ENCODE peak calls at places on chromosomes 7 and 10, in nine cellular contexts. One of them, this sample, is unnamed.

GRCh38 chr10:73965890-73966768 is 31.8 kb upstream of the VCL start:
- DNase-seq in left ventricle myocardium inferior: peak
- DNase-seq in RWPE2: peak
- DNase-seq in type B pancreatic cell: peak
- DNase-seq in lung: peak
- DNase-seq in PC-3: peak
- DNase-seq in right lobe of liver: no peak
- DNase-seq in mammary epithelial cell: peak
- DNase-seq in GM12865: no peak
- DNase-seq in this sample: no peak

GRCh38 chr10:50594012-50594411 is 29.7 kb downstream of the SGMS1 start:
- DNase-seq in type B pancreatic cell: no peak
- DNase-seq in PC-3: peak
- DNase-seq in GM12865: no peak
- DNase-seq in right lobe of liver: no peak
- DNase-seq in left ventricle myocardium inferior: no peak
- DNase-seq in lung: no peak
- DNase-seq in RWPE2: no peak
- DNase-seq in mammary epithelial cell: peak
- DNase-seq in this sample: no peak

GRCh38 chr10:86635402-86635801 is 18.9 kb upstream of the OPN4 start:
- DNase-seq in GM12865: no peak
- DNase-seq in left ventricle myocardium inferior: no peak
- DNase-seq in mammary epithelial cell: peak
- DNase-seq in type B pancreatic cell: no peak
- DNase-seq in RWPE2: no peak
- DNase-seq in PC-3: peak
- DNase-seq in right lobe of liver: no peak
- DNase-seq in lung: no peak
- DNase-seq in this sample: no peak

GRCh38 chr7:12524794-12525386 is 45.6 kb upstream of the SCIN start:
- DNase-seq in lung: no peak
- DNase-seq in mammary epithelial cell: peak
- DNase-seq in GM12865: peak
- DNase-seq in RWPE2: no peak
- DNase-seq in PC-3: peak
- DNase-seq in type B pancreatic cell: no peak
- DNase-seq in left ventricle myocardium inferior: no peak
- DNase-seq in right lobe of liver: no peak
- DNase-seq in this sample: peak

GRCh38 chr7:107622429-107622828 is 38.2 kb upstream of the SLC26A4 start:
- DNase-seq in mammary epithelial cell: peak
- DNase-seq in GM12865: no peak
- DNase-seq in left ventricle myocardium inferior: no peak
- DNase-seq in PC-3: peak
- DNase-seq in type B pancreatic cell: no peak
- DNase-seq in right lobe of liver: no peak
- DNase-seq in RWPE2: no peak
- DNase-seq in lung: no peak
- DNase-seq in this sample: peak

GRCh38 chr7:142319970-142320369 is 62.1 kb upstream of the PRSS58 start:
- DNase-seq in lung: no peak
- DNase-seq in mammary epithelial cell: no peak
- DNase-seq in GM12865: no peak
- DNase-seq in left ventricle myocardium inferior: no peak
- DNase-seq in PC-3: peak
- DNase-seq in type B pancreatic cell: no peak
- DNase-seq in RWPE2: no peak
- DNase-seq in right lobe of liver: no peak
- DNase-seq in this sample: no peak

GRCh38 chr10:132150777-132151176 is 36.0 kb upstream of the DPYSL4 start:
- DNase-seq in lung: no peak
- DNase-seq in left ventricle myocardium inferior: no peak
- DNase-seq in mammary epithelial cell: no peak
- DNase-seq in right lobe of liver: no peak
- DNase-seq in type B pancreatic cell: no peak
- DNase-seq in PC-3: no peak
- DNase-seq in GM12865: no peak
- DNase-seq in RWPE2: no peak
- DNase-seq in this sample: no peak

GRCh38 chr10:73931767-73932624 is 21.1 kb downstream of the PLAU start:
- DNase-seq in PC-3: peak
- DNase-seq in RWPE2: peak
- DNase-seq in type B pancreatic cell: no peak
- DNase-seq in GM12865: peak
- DNase-seq in right lobe of liver: no peak
- DNase-seq in lung: peak
- DNase-seq in left ventricle myocardium inferior: no peak
- DNase-seq in mammary epithelial cell: peak
- DNase-seq in this sample: peak

GRCh38 chr10:130127612-130128607 is 8.3 kb upstream of the GLRX3 start:
- DNase-seq in GM12865: peak
- DNase-seq in type B pancreatic cell: no peak
- DNase-seq in PC-3: peak
- DNase-seq in right lobe of liver: no peak
- DNase-seq in left ventricle myocardium inferior: no peak
- DNase-seq in mammary epithelial cell: peak
- DNase-seq in RWPE2: no peak
- DNase-seq in lung: peak
- DNase-seq in this sample: peak

GRCh38 chr10:95247200-95247880 is 43.5 kb downstream of the PDLIM1 start:
- DNase-seq in GM12865: no peak
- DNase-seq in PC-3: peak
- DNase-seq in lung: peak
- DNase-seq in right lobe of liver: no peak
- DNase-seq in type B pancreatic cell: no peak
- DNase-seq in left ventricle myocardium inferior: no peak
- DNase-seq in RWPE2: no peak
- DNase-seq in mammary epithelial cell: peak
- DNase-seq in this sample: no peak

GRCh38 chr10:102327641-102328040 is 67.9 kb upstream of the NFKB2 start:
- DNase-seq in lung: no peak
- DNase-seq in GM12865: no peak
- DNase-seq in left ventricle myocardium inferior: no peak
- DNase-seq in RWPE2: no peak
- DNase-seq in right lobe of liver: no peak
- DNase-seq in mammary epithelial cell: no peak
- DNase-seq in PC-3: no peak
- DNase-seq in type B pancreatic cell: no peak
- DNase-seq in this sample: no peak

GRCh38 chr10:58280982-58281752 is 12.2 kb downstream of the CISD1 start:
- DNase-seq in left ventricle myocardium inferior: no peak
- DNase-seq in type B pancreatic cell: no peak
- DNase-seq in GM12865: no peak
- DNase-seq in right lobe of liver: no peak
- DNase-seq in lung: no peak
- DNase-seq in mammary epithelial cell: peak
- DNase-seq in RWPE2: no peak
- DNase-seq in PC-3: no peak
- DNase-seq in this sample: no peak

GRCh38 chr10:117000580-117000979 is 4.4 kb downstream of the SHTN1 start:
- DNase-seq in PC-3: no peak
- DNase-seq in RWPE2: no peak
- DNase-seq in GM12865: no peak
- DNase-seq in type B pancreatic cell: no peak
- DNase-seq in left ventricle myocardium inferior: no peak
- DNase-seq in lung: no peak
- DNase-seq in right lobe of liver: no peak
- DNase-seq in mammary epithelial cell: no peak
- DNase-seq in this sample: no peak
- TF ChIP-seq CTCF in PC-3: no peak
- TF ChIP-seq CTCF in RWPE2: no peak
- TF ChIP-seq CTCF in GM12865: no peak
- TF ChIP-seq CTCF in type B pancreatic cell: no peak
- TF ChIP-seq CTCF in left ventricle myocardium inferior: no peak
- TF ChIP-seq CTCF in lung: no peak
- TF ChIP-seq CTCF in right lobe of liver: no peak
- TF ChIP-seq CTCF in mammary epithelial cell: peak
- TF ChIP-seq CTCF in this sample: no peak

DNA sequence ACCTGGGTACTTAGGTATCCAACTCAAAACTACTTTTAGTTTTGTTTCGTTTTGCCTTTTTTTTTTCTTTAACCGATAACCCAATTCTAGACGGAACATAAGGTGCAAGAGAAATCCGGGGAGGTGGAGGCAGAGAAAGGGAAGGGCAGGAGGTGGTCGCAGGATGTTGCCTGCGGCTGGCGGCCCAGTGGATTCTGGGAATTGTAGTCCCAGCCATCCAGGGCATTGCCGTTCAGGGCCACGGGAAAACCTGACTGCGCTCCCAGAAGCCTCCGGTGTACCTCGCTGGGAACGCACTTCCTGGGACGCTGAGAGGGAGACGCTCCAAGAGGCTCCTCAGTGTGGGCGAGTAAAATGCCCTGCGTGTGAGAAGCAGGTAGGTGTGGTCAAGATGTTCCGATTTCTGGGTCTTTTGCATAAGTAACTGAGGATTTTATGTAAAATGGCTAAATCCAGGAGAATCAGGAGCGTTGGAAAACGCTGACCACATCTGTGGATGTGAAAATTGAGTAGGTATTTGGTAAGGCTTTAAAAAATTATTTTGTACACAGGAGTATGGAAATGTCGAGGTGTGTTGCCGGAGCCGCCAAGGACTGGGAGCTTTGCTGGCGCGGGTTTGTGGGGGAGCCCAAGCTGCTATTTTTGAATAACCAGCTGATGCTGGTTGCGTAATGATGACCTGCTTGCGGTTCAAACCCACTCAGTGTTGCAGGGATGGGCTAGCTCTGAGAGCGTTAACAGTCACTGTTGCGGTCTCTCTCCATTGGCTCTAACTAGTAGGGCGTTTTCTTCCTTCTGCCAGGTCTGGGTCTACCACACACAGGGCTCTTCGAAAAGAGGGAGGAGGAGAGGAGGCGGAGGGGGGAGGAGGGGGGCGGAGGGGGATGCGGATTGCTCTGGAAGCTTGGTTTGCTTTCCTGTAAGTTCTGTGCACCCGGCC is at the start of gene CLDN12:
- DNase-seq in PC-3: peak
- DNase-seq in type B pancreatic cell: peak
- DNase-seq in RWPE2: peak
- DNase-seq in GM12865: peak
- DNase-seq in lung: peak
- DNase-seq in mammary epithelial cell: peak
- DNase-seq in right lobe of liver: peak
- DNase-seq in left ventricle myocardium inferior: peak
- DNase-seq in this sample: peak
- TF ChIP-seq CTCF in PC-3: no peak
- TF ChIP-seq CTCF in type B pancreatic cell: no peak
- TF ChIP-seq CTCF in RWPE2: no peak
- TF ChIP-seq CTCF in GM12865: no peak
- TF ChIP-seq CTCF in lung: no peak
- TF ChIP-seq CTCF in mammary epithelial cell: no peak
- TF ChIP-seq CTCF in right lobe of liver: no peak
- TF ChIP-seq CTCF in left ventricle myocardium inferior: no peak
- TF ChIP-seq CTCF in this sample: no peak

DNA sequence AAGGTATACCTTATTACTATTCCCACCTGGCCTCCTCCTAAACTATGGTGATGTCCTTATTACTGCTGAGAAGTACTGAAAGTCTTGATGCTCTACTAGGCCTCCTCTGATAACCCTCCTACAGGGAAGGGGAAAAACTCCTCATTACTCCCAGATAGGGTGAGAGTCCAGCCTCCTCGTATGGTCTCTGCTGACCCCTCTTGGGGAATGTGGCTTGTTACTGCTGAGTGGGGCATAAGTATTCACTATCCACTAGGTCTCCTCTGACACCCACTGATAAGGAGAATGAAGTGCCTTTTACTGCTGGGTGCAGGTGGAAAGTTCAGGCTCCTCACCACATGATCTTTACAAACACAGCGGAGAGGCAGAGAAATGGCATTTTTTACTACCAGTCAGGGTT is 222.9 kb downstream of the CHRM2 start:
- DNase-seq in type B pancreatic cell: no peak
- DNase-seq in mammary epithelial cell: no peak
- DNase-seq in left ventricle myocardium inferior: no peak
- DNase-seq in right lobe of liver: no peak
- DNase-seq in lung: no peak
- DNase-seq in PC-3: peak
- DNase-seq in RWPE2: no peak
- DNase-seq in GM12865: no peak
- DNase-seq in this sample: no peak
- TF ChIP-seq CTCF in type B pancreatic cell: peak
- TF ChIP-seq CTCF in mammary epithelial cell: no peak
- TF ChIP-seq CTCF in left ventricle myocardium inferior: peak
- TF ChIP-seq CTCF in right lobe of liver: no peak
- TF ChIP-seq CTCF in lung: no peak
- TF ChIP-seq CTCF in PC-3: peak
- TF ChIP-seq CTCF in RWPE2: peak
- TF ChIP-seq CTCF in GM12865: peak
- TF ChIP-seq CTCF in this sample: no peak

GRCh38 chr7:48421357-48421756 is 250.1 kb downstream of the ABCA13 start:
- DNase-seq in RWPE2: no peak
- DNase-seq in right lobe of liver: no peak
- DNase-seq in GM12865: no peak
- DNase-seq in mammary epithelial cell: peak
- DNase-seq in left ventricle myocardium inferior: no peak
- DNase-seq in PC-3: peak
- DNase-seq in lung: no peak
- DNase-seq in type B pancreatic cell: no peak
- DNase-seq in this sample: no peak

GRCh38 chr7:48427671-48428070 is 256.4 kb downstream of the ABCA13 start:
- DNase-seq in mammary epithelial cell: peak
- DNase-seq in GM12865: no peak
- DNase-seq in RWPE2: no peak
- DNase-seq in type B pancreatic cell: no peak
- DNase-seq in right lobe of liver: no peak
- DNase-seq in PC-3: peak
- DNase-seq in left ventricle myocardium inferior: no peak
- DNase-seq in lung: no peak
- DNase-seq in this sample: no peak

GRCh38 chr7:48426331-48426965 is 255.2 kb downstream of the ABCA13 start:
- DNase-seq in GM12865: no peak
- DNase-seq in mammary epithelial cell: no peak
- DNase-seq in left ventricle myocardium inferior: no peak
- DNase-seq in type B pancreatic cell: no peak
- DNase-seq in PC-3: no peak
- DNase-seq in RWPE2: no peak
- DNase-seq in right lobe of liver: no peak
- DNase-seq in lung: no peak
- DNase-seq in this sample: no peak

GRCh38 chr7:48426966-48427555 is 255.8 kb downstream of the ABCA13 start:
- DNase-seq in lung: no peak
- DNase-seq in RWPE2: peak
- DNase-seq in type B pancreatic cell: no peak
- DNase-seq in GM12865: no peak
- DNase-seq in left ventricle myocardium inferior: no peak
- DNase-seq in mammary epithelial cell: peak
- DNase-seq in PC-3: peak
- DNase-seq in right lobe of liver: no peak
- DNase-seq in this sample: no peak

DNA sequence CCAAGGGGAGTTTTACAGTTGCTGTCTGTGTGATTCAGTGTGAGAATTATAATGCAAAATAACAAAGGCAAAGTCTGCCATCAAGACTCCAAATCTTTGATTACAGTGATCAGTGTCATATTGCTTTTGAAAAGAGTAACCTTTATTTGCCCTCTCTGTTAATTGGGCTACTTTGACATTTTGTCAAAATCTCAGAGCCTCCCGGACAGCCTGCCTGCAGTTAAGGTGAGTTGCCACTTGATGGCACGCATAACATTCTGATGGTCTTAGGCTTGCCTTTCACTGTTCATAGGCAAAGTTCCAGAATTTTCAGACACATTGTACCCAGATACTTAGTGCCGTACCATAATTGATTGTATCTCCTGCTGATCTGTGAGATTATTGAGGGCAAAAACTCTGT is 253.5 kb downstream of the ABCA13 start:
- DNase-seq in type B pancreatic cell: no peak
- DNase-seq in left ventricle myocardium inferior: no peak
- DNase-seq in RWPE2: no peak
- DNase-seq in PC-3: peak
- DNase-seq in GM12865: peak
- DNase-seq in lung: no peak
- DNase-seq in mammary epithelial cell: peak
- DNase-seq in right lobe of liver: no peak
- DNase-seq in this sample: no peak
- TF ChIP-seq CTCF in type B pancreatic cell: peak
- TF ChIP-seq CTCF in left ventricle myocardium inferior: peak
- TF ChIP-seq CTCF in RWPE2: peak
- TF ChIP-seq CTCF in PC-3: peak
- TF ChIP-seq CTCF in GM12865: peak
- TF ChIP-seq CTCF in lung: no peak
- TF ChIP-seq CTCF in mammary epithelial cell: peak
- TF ChIP-seq CTCF in right lobe of liver: peak
- TF ChIP-seq CTCF in this sample: no peak